ENCODE peak calls at places on chromosomes 7 and 10, in ten cellular contexts. F, I, K, T, B, M, H, R, X and O are unnamed samples.

GRCh38 chr7:50349963-50350944 is 45.7 kb downstream of the IKZF1 start:
- DNase-seq in K (no peak), F (peak; percentile 55), R (no peak), T (no peak), X (no peak), M (no peak), H (no peak), I (no peak), B (no peak), O (no peak)

GRCh38 chr10:64283621-64284020 is 762.4 kb downstream of the REEP3 start:
- DNase-seq in K (peak; percentile 47), I (no peak), X (no peak), T (no peak), M (no peak), R (no peak), F (no peak), H (no peak), B (no peak), O (no peak)

GRCh38 chr10:122740640-122741039 is 41.0 kb upstream of the C10orf120 start:
- DNase-seq in F (no peak), B (no peak), M (no peak), T (no peak), R (no peak), X (no peak), K (no peak), I (no peak), H (no peak), O (no peak)

GRCh38 chr7:144670251-144670650 is 165.6 kb downstream of the TPK1 start:
- DNase-seq in R (no peak), H (no peak), X (peak; percentile 22), B (no peak), M (no peak), T (no peak), K (peak; percentile 52), I (peak; percentile 6), F (no peak), O (no peak)

GRCh38 chr10:129740532-129741279 is 223.4 kb downstream of the EBF3 start:
- DNase-seq in X (no peak), M (no peak), R (peak; percentile 28), F (no peak), I (no peak), T (no peak), B (no peak), H (no peak), K (no peak), O (no peak)

GRCh38 chr7:24494832-24495231 is 78.4 kb upstream of the PALS2 start:
- DNase-seq in T (no peak), R (no peak), F (no peak), H (no peak), K (no peak), X (no peak), M (no peak), B (no peak), I (no peak), O (no peak)

GRCh38 chr7:151598045-151598444 is 78.3 kb upstream of the RHEB start:
- DNase-seq in T (no peak), I (peak; percentile 40), H (no peak), F (no peak), X (no peak), K (no peak), B (no peak), M (no peak), R (no peak), O (no peak)

GRCh38 chr10:100913470-100913865 is 705 bp downstream of the SLF2 start:
- DNase-seq in K (peak; percentile 58), F (no peak), H (no peak), X (no peak), B (no peak), M (no peak), R (no peak), T (no peak), I (no peak), O (no peak)

GRCh38 chr7:36300696-36301350 is 88.8 kb upstream of the ANLN start:
- DNase-seq in B (no peak), K (no peak), T (no peak), R (no peak), H (no peak), F (no peak), X (no peak), I (no peak), M (no peak), O (no peak)

GRCh38 chr10:36187382-36188042 is 545.4 kb upstream of the FZD8 start:
- DNase-seq in I (no peak), T (no peak), B (no peak), M (no peak), X (no peak), F (no peak), K (no peak), H (no peak), R (no peak), O (no peak)

GRCh38 chr7:154832557-154833138 is 170.3 kb downstream of the PAXIP1 start:
- DNase-seq in T (no peak), R (no peak), H (no peak), M (no peak), F (no peak), B (peak; percentile 43), K (peak; percentile 39), X (no peak), I (no peak), O (no peak)

GRCh38 chr7:128932862-128933821 is 4.6 kb upstream of the IRF5 start:
- DNase-seq in B (peak; percentile 17), R (no peak), X (peak; percentile 5), F (no peak), H (no peak), K (peak; percentile 15), T (no peak), M (no peak), I (no peak), O (no peak)

GRCh38 chr10:46523881-46524470 is 32.5 kb downstream of the GPRIN2 start:
- DNase-seq in M (no peak), K (no peak), I (peak; percentile 48), T (no peak), F (no peak), R (no peak), X (no peak), H (peak; percentile 15), B (no peak), O (no peak)

GRCh38 chr7:40232242-40232929 is 97.6 kb downstream of the SUGCT start:
- DNase-seq in T (no peak), M (no peak), R (no peak), B (peak; percentile 11), K (peak; percentile 59), H (no peak), F (no peak), I (peak; percentile 68), X (peak; percentile 67), O (peak; percentile 33)

GRCh38 chr10:113473851-113474250 is 79.0 kb upstream of the HABP2 start:
- DNase-seq in H (no peak), F (no peak), M (no peak), K (no peak), B (no peak), R (no peak), I (no peak), T (no peak), X (no peak), O (no peak)

GRCh38 chr10:63491558-63492316 is 26.0 kb upstream of the JMJD1C start:
- DNase-seq in T (no peak), M (no peak), F (no peak), X (peak; percentile 97), K (no peak), H (no peak), B (no peak), R (no peak), I (peak; percentile 7), O (no peak)

GRCh38 chr10:113524539-113525490 is 28.0 kb upstream of the HABP2 start:
- DNase-seq in K (no peak), H (no peak), R (no peak), I (peak; percentile 49), B (no peak), T (no peak), M (no peak), F (no peak), X (peak; percentile 10), O (no peak)

GRCh38 chr7:8035647-8036518 is 67.3 kb downstream of the GLCCI1 start:
- DNase-seq in M (no peak), X (no peak), H (no peak), K (no peak), I (peak; percentile 65), F (no peak), B (no peak), T (no peak), R (no peak), O (no peak)

GRCh38 chr10:132382231-132382922 is 14.6 kb upstream of the PWWP2B start:
- DNase-seq in K (no peak), H (peak; percentile 7), F (no peak), X (no peak), B (no peak), T (no peak), I (peak; percentile 26), M (no peak), R (no peak), O (no peak)

GRCh38 chr7:13179775-13180448 is 492.5 kb downstream of the ARL4A start:
- DNase-seq in M (no peak), X (no peak), B (no peak), K (no peak), F (no peak), H (no peak), I (no peak), R (no peak), T (no peak), O (no peak)

GRCh38 chr7:42183547-42183946 is 53.5 kb downstream of the GLI3 start:
- DNase-seq in M (no peak), K (no peak), F (no peak), I (peak; percentile 17), H (no peak), X (no peak), R (no peak), B (no peak), T (no peak), O (no peak)

GRCh38 chr10:70093335-70093944 is 39.2 kb downstream of the AIFM2 start:
- DNase-seq in T (no peak), F (no peak), R (no peak), I (no peak), H (no peak), X (no peak), M (no peak), B (no peak), K (no peak), O (no peak)

GRCh38 chr7:15508258-15508657 is 53.6 kb downstream of the AGMO start:
- DNase-seq in M (no peak), K (peak; percentile 77), B (no peak), F (no peak), T (no peak), R (no peak), I (peak; percentile 23), X (no peak), H (no peak), O (peak; percentile 57)

GRCh38 chr7:103073989-103074518 is 542 bp downstream of the FBXL13 start:
- DNase-seq in I (no peak), X (no peak), B (no peak), M (no peak), K (no peak), H (no peak), T (no peak), R (no peak), F (no peak), O (no peak)

GRCh38 chr10:102613761-102614160 is 30.5 kb upstream of the TRIM8 start:
- DNase-seq in I (no peak), H (no peak), M (no peak), R (no peak), X (no peak), K (no peak), B (no peak), T (no peak), F (no peak), O (no peak)

GRCh38 chr10:113045155-113046055 is 95.4 kb downstream of the TCF7L2 start:
- DNase-seq in F (no peak), M (no peak), B (no peak), T (no peak), R (no peak), X (peak; percentile 93), H (no peak), K (no peak), I (peak; percentile 89), O (peak; percentile 53)

GRCh38 chr7:36686499-36686898 is 37.8 kb downstream of the AOAH start:
- DNase-seq in B (no peak), K (no peak), M (peak; percentile 31), F (no peak), X (no peak), I (peak; percentile 10), H (no peak), T (no peak), R (no peak), O (no peak)

GRCh38 chr7:23972057-23972456 is 262.0 kb downstream of the STK31 start:
- DNase-seq in I (no peak), T (no peak), B (no peak), K (no peak), X (no peak), M (no peak), F (no peak), R (no peak), H (no peak), O (no peak)